ENCODE peak calls at places on chromosome 21, in four cellular contexts. Q, R, O and I are unnamed samples.

GRCh38 chr21:34100337-34100736 is 27.0 kb downstream of the MRPS6 start:
- ATAC-seq in O (no peak), Q (no peak), R (no peak), I (no peak)

GRCh38 chr21:46459024-46459355 is 299 bp downstream of the DIP2A start:
- ATAC-seq in Q (no peak), R (no peak), O (no peak), I (no peak)

GRCh38 chr21:33670076-33670475 is 27.8 kb downstream of the ITSN1 start:
- ATAC-seq in O (no peak), R (no peak), Q (no peak), I (no peak)

GRCh38 chr21:31141389-31142021 is 103.2 kb upstream of the KRTAP19-8 start:
- ATAC-seq in R (no peak), O (no peak), Q (no peak), I (no peak)

GRCh38 chr21:39452207-39452964 is 616 bp downstream of the SH3BGR start:
- ATAC-seq in O (peak; percentile 68), Q (no peak), R (no peak), I (peak; percentile 61)

GRCh38 chr21:43826623-43826974 is 37.2 kb downstream of the RRP1 start:
- ATAC-seq in R (peak; percentile 7), O (no peak), Q (no peak), I (no peak)

GRCh38 chr21:16071082-16071481 is 341.3 kb downstream of the USP25 start:
- ATAC-seq in R (no peak), O (peak; percentile 54), Q (peak; percentile 54), I (peak; percentile 36)

GRCh38 chr21:41138711-41139110 is 29.2 kb upstream of the BACE2 start:
- ATAC-seq in Q (no peak), R (no peak), O (no peak), I (no peak)

GRCh38 chr21:37622755-37623543 is 256.4 kb downstream of the DYRK1A start:
- ATAC-seq in O (no peak), R (no peak), Q (no peak), I (no peak)

GRCh38 chr21:18382141-18382540 is 21.4 kb downstream of the TMPRSS15 start:
- ATAC-seq in O (no peak), R (no peak), Q (no peak), I (no peak)

GRCh38 chr21:45768741-45769049 is 125.2 kb downstream of the PCBP3 start:
- ATAC-seq in Q (no peak), O (no peak), R (no peak), I (no peak)

GRCh38 chr21:40546657-40547056 is 300.3 kb downstream of the DSCAM start:
- ATAC-seq in O (no peak), Q (no peak), R (no peak), I (no peak)

GRCh38 chr21:44994016-44994365 is 54.2 kb downstream of the SLX9 start:
- ATAC-seq in Q (no peak), R (no peak), O (no peak), I (no peak)

GRCh38 chr21:33202464-33203363 is 27.0 kb upstream of the IFNAR2 start:
- ATAC-seq in O (no peak), R (no peak), Q (no peak), I (no peak)

GRCh38 chr21:24729568-24729967 is 877.7 kb downstream of the MRPL39 start:
- ATAC-seq in Q (no peak), O (no peak), R (peak; percentile 21), I (no peak)

GRCh38 chr21:14070049-14070893 is 140.5 kb downstream of the LIPI start:
- ATAC-seq in O (peak; percentile 46), Q (no peak), R (no peak), I (peak; percentile 13)

GRCh38 chr21:36698160-36699025 is 522 bp upstream of the SIM2 start:
- ATAC-seq in O (no peak), Q (no peak), R (peak; percentile 37), I (peak; percentile 27)

GRCh38 chr21:18951291-18952038 is 547.9 kb upstream of the TMPRSS15 start:
- ATAC-seq in R (no peak), Q (no peak), O (no peak), I (no peak)

GRCh38 chr21:46295177-46295711 is 9.1 kb downstream of the YBEY start:
- ATAC-seq in O (peak; percentile 41), R (peak; percentile 10), Q (no peak), I (no peak)

GRCh38 chr21:46298083-46298412 is 11.9 kb downstream of the YBEY start:
- ATAC-seq in O (no peak), Q (no peak), R (peak; percentile 70), I (no peak)

GRCh38 chr21:42171091-42172053 is 47.6 kb upstream of the ABCG1 start:
- ATAC-seq in R (peak; percentile 96), O (no peak), Q (no peak), I (peak; percentile 73)

GRCh38 chr21:25405991-25406390 is 201.3 kb downstream of the MRPL39 start:
- ATAC-seq in R (no peak), Q (no peak), O (no peak), I (no peak)

GRCh38 chr21:46634966-46635323 is 529 bp upstream of the PRMT2 start:
- ATAC-seq in R (peak; percentile 41), Q (peak; percentile 86), O (peak; percentile 84), I (peak; percentile 67)

GRCh38 chr21:35311985-35312384 is 262.9 kb upstream of the RUNX1 start:
- ATAC-seq in O (no peak), Q (no peak), R (no peak), I (no peak)

GRCh38 chr21:29130234-29130993 is at the start of gene MAP3K7CL:
- ATAC-seq in O (peak; percentile 88), R (peak; percentile 96), Q (peak; percentile 99), I (peak; percentile 93)

GRCh38 chr21:44836666-44837471 is 19.0 kb upstream of the SUMO3 start:
- ATAC-seq in O (no peak), Q (no peak), R (peak; percentile 40), I (peak; percentile 39)

GRCh38 chr21:31124005-31124404 is 85.7 kb upstream of the KRTAP19-8 start:
- ATAC-seq in R (no peak), O (no peak), Q (no peak), I (no peak)